ENCODE peak calls at places on chromosome 16, in four cellular contexts. N is SK-N-SH, P is HepG2, V is H1. R is an unnamed sample.

GRCh38 chr16:66695935-66696668 is 441 bp downstream of the CMTM4 start:
- DNase-seq in N (no peak), P (no peak), V (peak), R (no peak)

GRCh38 chr16:57016831-57017230 is 27.5 kb downstream of the NLRC5 start:
- DNase-seq in V (no peak), N (no peak), P (no peak), R (no peak)

GRCh38 chr16:28616636-28617035 is 6.8 kb upstream of the SULT1A1 start:
- DNase-seq in V (no peak), N (no peak), P (no peak), R (no peak)

GRCh38 chr16:2008009-2008526 is 1.6 kb downstream of the ZNF598 start:
- DNase-seq in P (no peak), N (no peak), V (no peak), R (no peak)

GRCh38 chr16:27795992-27796614 is 246.2 kb downstream of the KATNIP start:
- DNase-seq in V (peak), P (peak), N (no peak), R (no peak)

GRCh38 chr16:3106205-3106928 is 6.0 kb upstream of the ZNF205 start:
- DNase-seq in V (peak), N (peak), P (peak), R (no peak)

GRCh38 chr16:66544358-66544757 is 5.6 kb downstream of the TK2 start:
- DNase-seq in V (no peak), N (no peak), P (no peak), R (no peak)

GRCh38 chr16:3485097-3485470 is 10.2 kb downstream of the C16orf90 start:
- DNase-seq in N (peak), P (no peak), V (no peak), R (no peak)

GRCh38 chr16:21001262-21001661 is 100.7 kb downstream of the LYRM1 start:
- DNase-seq in V (peak), N (peak), P (peak), R (no peak)

GRCh38 chr16:67877064-67877463 is 4.2 kb downstream of the EDC4 start:
- DNase-seq in N (no peak), P (no peak), V (no peak), R (no peak)

GRCh38 chr16:11253009-11253994 is 2.7 kb downstream of the SOCS1 start:
- DNase-seq in V (no peak), P (no peak), N (no peak), R (no peak)

GRCh38 chr16:67910162-67910561 is 17.1 kb downstream of the PSKH1 start:
- DNase-seq in V (no peak), N (peak), P (no peak), R (no peak)

GRCh38 chr16:10951016-10951415 is 6.7 kb downstream of the CLEC16A start:
- DNase-seq in P (no peak), V (no peak), N (no peak), R (no peak)

GRCh38 chr16:57720142-57720575 is 15.4 kb upstream of the KATNB1 start:
- DNase-seq in N (peak), P (peak), V (peak), R (no peak)

GRCh38 chr16:84656557-84657130 is 8.3 kb downstream of the KLHL36 start:
- DNase-seq in V (no peak), N (no peak), P (no peak), R (no peak)

GRCh38 chr16:57165923-57166322 is 19.9 kb downstream of the PSME3IP1 start:
- DNase-seq in V (no peak), P (no peak), N (no peak), R (no peak)

GRCh38 chr16:17224859-17225258 is 245.9 kb downstream of the XYLT1 start:
- DNase-seq in P (no peak), V (no peak), N (no peak), R (no peak)

GRCh38 chr16:12767897-12768296 is 35.8 kb downstream of the CPPED1 start:
- DNase-seq in P (no peak), V (no peak), N (no peak), R (no peak)

GRCh38 chr16:16850274-16850673 is 471.3 kb downstream of the NPIPA7 start:
- DNase-seq in P (no peak), N (no peak), V (no peak), R (no peak)

GRCh38 chr16:56682703-56683397 is 580 bp downstream of the MT1X start:
- DNase-seq in V (no peak), N (no peak), P (no peak), R (no peak)

GRCh38 chr16:27922433-27922832 is 141.1 kb downstream of the GSG1L start:
- DNase-seq in V (no peak), P (no peak), N (no peak), R (no peak)

GRCh38 chr16:17083628-17084027 is 387.1 kb downstream of the XYLT1 start:
- DNase-seq in N (no peak), V (no peak), P (no peak), R (no peak)

GRCh38 chr16:2231016-2231931 is 5.0 kb upstream of the DNASE1L2 start:
- DNase-seq in P (no peak), N (no peak), V (no peak), R (no peak)

GRCh38 chr16:27822529-27823437 is 240.7 kb downstream of the GSG1L start:
- DNase-seq in P (no peak), N (no peak), V (no peak), R (no peak)

GRCh38 chr16:88886915-88887521 is 20.6 kb upstream of the PABPN1L start:
- DNase-seq in N (no peak), P (no peak), V (no peak), R (no peak)

GRCh38 chr16:11312718-11313492 is 31.8 kb upstream of the PRM1 start:
- DNase-seq in V (no peak), P (peak), N (no peak), R (no peak)

GRCh38 chr16:15765880-15766279 is 90.9 kb downstream of the MYH11 start:
- DNase-seq in N (peak), V (peak), P (peak), R (peak)

GRCh38 chr16:35795361-35796029 is 2336.1 kb downstream of the TP53TG3F start:
- DNase-seq in P (no peak), N (peak), V (no peak), R (no peak)

GRCh38 chr16:1073566-1074378 is 1.2 kb downstream of the SSTR5 start:
- DNase-seq in N (no peak), P (peak), V (no peak), R (no peak)

GRCh38 chr16:56610017-56610608 is 1.7 kb downstream of the MT2A start:
- DNase-seq in V (no peak), N (no peak), P (peak), R (peak)

GRCh38 chr16:77431131-77431670 is 3.6 kb downstream of the ADAMTS18 start:
- DNase-seq in N (no peak), V (no peak), P (no peak), R (no peak)

GRCh38 chr16:85659805-85660511 is 28.8 kb downstream of the GINS2 start:
- DNase-seq in V (peak), N (peak), P (peak), R (no peak)

GRCh38 chr16:10971560-10971961 is 27.2 kb downstream of the CLEC16A start:
- DNase-seq in V (no peak), P (peak), N (peak), R (no peak)

GRCh38 chr16:31390504-31391043 is 2.6 kb upstream of the ITGAD start:
- DNase-seq in N (no peak), V (no peak), P (no peak), R (no peak)

GRCh38 chr16:85148959-85149358 is 36.7 kb upstream of the CIBAR2 start:
- DNase-seq in V (no peak), P (no peak), N (no peak), R (no peak)

GRCh38 chr16:81137012-81137335 is 40.8 kb upstream of the GCSH start:
- DNase-seq in V (no peak), P (no peak), N (no peak), R (no peak)

GRCh38 chr16:3819741-3820724 is 60.5 kb downstream of the CREBBP start:
- DNase-seq in V (no peak), P (no peak), N (peak), R (no peak)

DNA sequence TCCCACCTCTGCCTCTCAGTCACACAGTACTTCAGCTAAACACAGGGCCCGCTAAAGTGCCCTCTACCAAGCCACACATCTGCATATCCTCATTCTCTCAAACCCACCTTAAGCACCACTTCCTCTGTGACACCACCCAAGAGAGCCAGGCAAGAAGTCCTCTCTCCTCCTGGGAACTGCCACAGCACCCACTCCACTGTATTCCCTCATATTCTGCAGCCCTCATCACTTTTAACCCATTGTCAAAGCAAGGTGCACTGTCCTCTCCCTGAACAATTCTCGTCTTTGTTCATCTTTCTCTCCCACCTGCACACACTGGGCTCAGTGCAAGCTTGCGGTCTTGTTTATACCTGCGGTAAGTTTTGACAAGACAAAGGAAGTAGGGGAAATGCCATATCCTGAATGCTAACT is 13.6 kb downstream of the CHD9 start:
- DNase-seq in P (no peak), N (no peak), V (no peak), R (no peak)
- TF ChIP-seq TAF1 in P (no peak), N (no peak), V (no peak), R (no peak)

DNA sequence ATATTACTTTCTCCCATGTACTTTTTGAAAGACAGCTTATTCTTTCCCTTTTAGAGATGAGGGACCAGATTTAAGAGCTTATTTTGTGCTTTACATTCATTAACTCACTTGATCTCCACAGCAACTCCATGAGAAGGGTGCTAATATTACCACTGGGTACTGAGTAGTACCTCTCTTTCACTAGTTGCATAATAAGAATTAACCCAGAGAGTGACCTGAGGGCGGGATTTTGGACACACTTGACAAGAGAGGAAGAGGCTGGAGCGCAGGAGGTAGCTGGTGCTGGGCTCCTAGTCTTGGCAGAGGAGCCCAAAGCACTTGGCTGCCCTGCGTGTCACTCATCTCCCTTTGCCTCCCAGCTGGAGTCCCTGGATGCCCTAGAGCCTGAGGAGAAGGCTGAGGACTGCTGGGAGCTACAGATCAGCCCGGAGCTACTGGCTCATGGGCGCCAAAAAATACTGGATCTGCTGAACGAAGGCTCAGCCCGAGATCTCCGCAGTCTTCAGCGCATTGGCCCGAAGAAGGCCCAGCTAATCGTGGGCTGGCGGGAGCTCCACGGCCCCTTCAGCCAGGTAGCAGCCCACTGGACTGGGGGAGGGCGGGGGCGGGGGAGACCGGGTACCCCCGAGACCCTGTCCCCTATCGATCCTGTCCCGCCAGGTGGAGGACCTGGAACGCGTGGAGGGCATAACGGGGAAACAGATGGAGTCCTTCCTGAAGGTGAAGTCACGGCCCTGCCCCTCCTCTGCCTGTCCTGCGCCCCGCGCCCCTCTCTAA is 1.7 kb upstream of the MAZ start:
- DNase-seq in V (no peak), P (no peak), N (no peak), R (no peak)
- TF ChIP-seq MAX in V (no peak), P (no peak), N (no peak), R (no peak)

DNA sequence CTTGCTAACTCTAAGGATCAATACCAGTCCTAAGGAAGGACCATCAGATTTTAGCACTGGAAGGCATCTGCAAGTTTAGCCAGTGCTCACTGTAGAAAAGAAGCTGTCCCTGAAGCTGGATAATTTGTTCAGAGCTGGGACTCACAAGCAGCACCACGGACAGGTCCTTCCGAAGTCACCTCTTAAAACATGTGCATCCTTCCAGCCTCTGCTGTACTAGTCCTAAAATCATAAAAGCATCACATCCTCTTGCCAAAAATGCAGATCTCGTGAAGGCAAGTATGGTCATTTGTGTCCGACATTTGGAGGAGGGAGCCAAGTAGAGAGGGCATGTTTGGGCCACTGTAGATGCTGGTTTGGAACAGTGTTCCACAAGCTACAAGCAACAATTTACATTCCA is 506.9 kb downstream of the RBFOX1 start:
- DNase-seq in N (no peak), V (no peak), P (no peak), R (no peak)
- TF ChIP-seq TAF1 in N (no peak), V (no peak), P (no peak), R (no peak)

GRCh38 chr16:76278976-76279375 is 1.8 kb downstream of the CNTNAP4 start:
- DNase-seq in V (no peak), N (peak), P (peak), R (no peak)

GRCh38 chr16:76280421-76280820 is 3.2 kb downstream of the CNTNAP4 start:
- DNase-seq in P (no peak), N (no peak), V (no peak), R (no peak)

GRCh38 chr16:76277099-76278030 is at the start of gene CNTNAP4:
- DNase-seq in N (peak), P (no peak), V (peak), R (no peak)

DNA sequence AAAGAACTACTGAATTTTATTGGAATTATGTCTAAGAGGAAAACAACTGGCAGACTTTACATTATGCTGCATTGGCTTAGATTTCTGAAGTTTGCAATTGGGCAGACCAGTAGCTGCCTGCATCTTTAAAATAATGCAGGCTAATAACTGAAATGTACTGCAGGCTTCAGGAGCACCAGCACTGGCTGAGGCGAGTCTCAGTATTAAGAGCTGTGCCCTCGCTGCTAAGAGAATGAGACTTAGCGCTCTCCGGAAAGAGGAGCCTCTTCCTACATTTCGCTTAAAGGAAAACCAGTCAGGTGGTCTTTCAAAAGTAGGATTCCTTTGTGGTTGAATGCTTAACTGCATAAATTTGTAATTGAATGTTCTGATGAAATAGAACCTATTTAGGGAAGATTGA is 885 bp downstream of the CNTNAP4 start:
- DNase-seq in V (no peak), P (no peak), N (no peak), R (no peak)
- TF ChIP-seq MAX in V (no peak), P (no peak), N (no peak), R (no peak)

DNA sequence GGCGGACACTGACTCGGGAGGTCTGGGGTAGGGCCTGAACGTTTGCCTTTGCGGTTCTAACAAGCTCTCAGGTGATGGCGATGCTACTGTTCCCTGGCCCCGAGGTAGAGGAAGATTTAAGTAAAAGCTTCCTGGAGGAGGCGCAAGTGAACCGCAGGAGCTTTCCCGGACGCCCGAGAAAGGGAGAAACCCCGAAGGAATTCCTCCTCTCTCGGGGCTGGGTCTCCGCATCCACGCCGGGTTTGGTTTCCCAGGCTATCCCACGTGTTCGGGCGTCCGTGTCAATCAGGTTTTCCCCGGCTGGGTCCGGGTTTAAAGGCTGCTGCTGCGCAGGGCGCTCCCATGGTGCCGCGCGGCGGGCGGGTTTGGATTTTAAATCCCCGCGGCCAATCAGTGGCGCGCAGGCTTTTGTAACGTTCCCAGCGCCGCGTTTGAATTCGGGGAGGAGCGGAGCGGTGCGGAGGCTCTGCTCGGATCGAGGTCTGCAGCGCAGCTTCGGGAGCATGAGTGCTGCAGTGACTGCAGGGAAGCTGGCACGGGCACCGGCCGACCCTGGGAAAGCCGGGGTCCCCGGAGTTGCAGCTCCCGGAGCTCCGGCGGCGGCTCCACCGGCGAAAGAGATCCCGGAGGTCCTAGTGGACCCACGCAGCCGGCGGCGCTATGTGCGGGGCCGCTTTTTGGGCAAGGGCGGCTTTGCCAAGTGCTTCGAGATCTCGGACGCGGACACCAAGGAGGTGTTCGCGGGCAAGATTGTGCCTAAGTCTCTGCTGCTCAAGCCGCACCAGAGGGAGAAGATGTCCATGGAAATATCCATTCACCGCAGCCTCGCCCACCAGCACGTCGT is at the start of gene PLK1:
- DNase-seq in V (peak), P (peak), N (peak), R (peak)
- TF ChIP-seq TAF1 in V (peak), P (peak), N (peak), R (no peak)

GRCh38 chr16:82361885-82362284 is 191.9 kb upstream of the MPHOSPH6 start:
- DNase-seq in V (no peak), N (no peak), P (no peak), R (no peak)

GRCh38 chr16:82358161-82358560 is 188.1 kb upstream of the MPHOSPH6 start:
- DNase-seq in N (no peak), P (no peak), V (no peak), R (no peak)

GRCh38 chr16:82360024-82360783 is 190.2 kb upstream of the MPHOSPH6 start:
- DNase-seq in V (no peak), N (no peak), P (no peak), R (no peak)

GRCh38 chr16:82363026-82363816 is 193.2 kb upstream of the MPHOSPH6 start:
- DNase-seq in V (no peak), N (no peak), P (no peak), R (no peak)

GRCh38 chr16:82358601-82359221 is 188.7 kb upstream of the MPHOSPH6 start:
- DNase-seq in V (no peak), P (no peak), N (no peak), R (no peak)
- TF ChIP-seq MAX in V (no peak), P (no peak), N (no peak), R (no peak)

DNA sequence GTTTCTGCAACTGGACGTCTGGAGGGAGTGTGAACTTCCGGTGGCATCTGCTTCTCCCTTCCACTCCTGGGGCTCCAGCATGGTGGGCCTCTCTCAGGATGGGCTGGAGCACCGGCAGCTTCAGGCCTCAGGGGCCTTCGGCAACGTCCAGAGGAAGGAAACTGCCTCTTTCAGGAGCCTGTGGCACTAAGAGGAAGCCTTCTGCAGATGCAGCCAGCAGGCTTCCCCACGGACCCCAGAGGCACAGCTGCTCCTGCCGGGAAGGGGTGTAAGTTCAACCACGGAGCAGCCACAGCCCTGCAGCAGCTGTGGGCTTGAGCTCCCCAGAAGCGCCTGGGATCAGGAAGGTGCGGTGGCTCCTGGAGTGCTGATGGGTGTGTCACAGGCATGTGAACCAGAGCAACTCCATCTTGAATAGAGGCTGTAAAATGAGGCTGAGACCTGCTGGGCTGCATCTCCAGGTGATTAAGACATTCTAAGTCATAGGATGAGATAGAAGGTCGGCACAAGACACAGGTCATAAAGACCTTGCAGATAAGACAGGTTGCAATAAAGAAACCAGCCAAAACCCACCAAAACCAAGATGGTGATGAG is 50.8 kb upstream of the KLHDC4 start:
- DNase-seq in V (no peak), P (no peak), N (no peak), R (no peak)
- TF ChIP-seq TAF1 in V (no peak), P (no peak), N (no peak), R (no peak)